ENCODE peak calls at places on chromosomes 7 and 10, in five cellular contexts. Q is lower leg skin; E is CD8-positive, alpha-beta memory T cell; M is mucosa of descending colon; R is AG04450. P is an unnamed sample.

GRCh38 chr10:60480865-60481563 is 91.3 kb upstream of the ANK3 start:
- DNase-seq in Q (peak; percentile 40), E (no peak), M (no peak), R (peak; percentile 42), P (no peak)

GRCh38 chr7:7653140-7653539 is 12.6 kb downstream of the UMAD1 start:
- DNase-seq in Q (no peak), E (no peak), M (no peak), R (no peak), P (no peak)

GRCh38 chr10:86942441-86943315 is 14.7 kb downstream of the MMRN2 start:
- DNase-seq in Q (no peak), E (peak; percentile 44), M (no peak), R (no peak), P (no peak)

GRCh38 chr7:36278767-36279171 is 110.9 kb upstream of the ANLN start:
- DNase-seq in Q (no peak), E (no peak), M (no peak), R (peak; percentile 70), P (no peak)

GRCh38 chr7:67371429-67372305 is 375.0 kb downstream of the TYW1 start:
- DNase-seq in Q (peak; percentile 50), E (peak; percentile 56), M (no peak), R (peak; percentile 21), P (peak; percentile 79)

GRCh38 chr7:75624134-75624832 is 114.5 kb downstream of the HIP1 start:
- DNase-seq in Q (peak; percentile 45), E (no peak), M (no peak), R (peak; percentile 26), P (no peak)

GRCh38 chr10:35498693-35499092 is 106.4 kb upstream of the GJD4 start:
- DNase-seq in Q (no peak), E (no peak), M (no peak), R (no peak), P (peak; percentile 16)

GRCh38 chr10:84264611-84265141 is 19.8 kb downstream of the RGR start:
- DNase-seq in Q (peak; percentile 47), E (peak; percentile 76), M (no peak), R (peak; percentile 32), P (peak; percentile 67)

GRCh38 chr7:118858651-118859149 is 634.2 kb downstream of the ANKRD7 start:
- DNase-seq in Q (no peak), E (no peak), M (peak; percentile 30), R (no peak), P (no peak)

GRCh38 chr7:149741629-149742028 is 31.8 kb downstream of the ZNF467 start:
- DNase-seq in Q (no peak), E (no peak), M (no peak), R (no peak), P (no peak)

GRCh38 chr10:7605565-7606295 is 61.0 kb downstream of the ITIH5 start:
- DNase-seq in Q (no peak), E (no peak), M (no peak), R (peak; percentile 21), P (no peak)

GRCh38 chr10:2777946-2778345 is 289.4 kb upstream of the PFKP start:
- DNase-seq in Q (no peak), E (no peak), M (no peak), R (no peak), P (no peak)

GRCh38 chr10:45532501-45532900 is 140.1 kb downstream of the ZFAND4 start:
- DNase-seq in Q (no peak), E (no peak), M (no peak), R (no peak), P (no peak)

GRCh38 chr7:126940723-126941307 is 311.9 kb downstream of the GRM8 start:
- DNase-seq in Q (no peak), E (no peak), M (no peak), R (no peak), P (no peak)

GRCh38 chr10:90912854-90913479 is 7.9 kb downstream of the ANKRD1 start:
- DNase-seq in Q (no peak), E (no peak), M (no peak), R (no peak), P (no peak)

GRCh38 chr10:52615349-52615748 is 157.2 kb downstream of the MBL2 start:
- DNase-seq in Q (no peak), E (no peak), M (no peak), R (no peak), P (no peak)

GRCh38 chr10:103282961-103283360 is 6.0 kb downstream of the INA start:
- DNase-seq in Q (no peak), E (no peak), M (no peak), R (no peak), P (no peak)

GRCh38 chr7:16657656-16658279 is 11.8 kb downstream of the BZW2 start:
- DNase-seq in Q (no peak), E (no peak), M (no peak), R (peak; percentile 85), P (no peak)

GRCh38 chr10:113557389-113558321 is 4.8 kb downstream of the HABP2 start:
- DNase-seq in Q (no peak), E (no peak), M (no peak), R (no peak), P (no peak)

GRCh38 chr10:6052247-6053221 is 9.6 kb downstream of the IL2RA start:
- DNase-seq in Q (peak; percentile 14), E (peak; percentile 86), M (peak; percentile 57), R (no peak), P (peak; percentile 76)

GRCh38 chr7:116801092-116801710 is 61.2 kb upstream of the CAPZA2 start:
- DNase-seq in Q (no peak), E (no peak), M (no peak), R (no peak), P (no peak)

GRCh38 chr10:127992376-127992775 is 85.5 kb downstream of the PTPRE start:
- DNase-seq in Q (no peak), E (no peak), M (no peak), R (no peak), P (no peak)

GRCh38 chr10:131746241-131746711 is 154.5 kb upstream of the PPP2R2D start:
- DNase-seq in Q (no peak), E (no peak), M (no peak), R (no peak), P (no peak)

GRCh38 chr7:135368416-135369186 is 135.0 kb downstream of the STRA8 start:
- DNase-seq in Q (no peak), E (no peak), M (no peak), R (no peak), P (no peak)

GRCh38 chr10:52004342-52004949 is 305.1 kb upstream of the CSTF2T start:
- DNase-seq in Q (no peak), E (no peak), M (no peak), R (peak; percentile 27), P (peak; percentile 28)

GRCh38 chr10:35391954-35392262 is 55.6 kb downstream of the CCNY start:
- DNase-seq in Q (no peak), E (no peak), M (no peak), R (no peak), P (no peak)

GRCh38 chr7:130794619-130794922 is 60.6 kb upstream of the KLF14 start:
- DNase-seq in Q (no peak), E (no peak), M (no peak), R (no peak), P (no peak)

GRCh38 chr7:130791746-130792145 is 57.7 kb upstream of the KLF14 start:
- DNase-seq in Q (no peak), E (no peak), M (no peak), R (no peak), P (no peak)

GRCh38 chr7:130793855-130794618 is 60.0 kb upstream of the KLF14 start:
- DNase-seq in Q (no peak), E (no peak), M (no peak), R (no peak), P (no peak)
- H3K4me3 ChIP-seq in Q (no peak overlapping the region), E (no peak overlapping the region), M (no peak overlapping the region), R (no peak overlapping the region), P (no peak overlapping the region)

GRCh38 chr7:93120981-93121549 is 3.3 kb upstream of the SAMD9 start:
- DNase-seq in Q (no peak), E (no peak), M (no peak), R (no peak), P (no peak)

GRCh38 chr7:93115796-93116195 is 2.0 kb downstream of the SAMD9 start:
- DNase-seq in Q (no peak), E (no peak), M (peak; percentile 31), R (peak; percentile 4), P (no peak)

GRCh38 chr7:93117327-93117726 is 452 bp downstream of the SAMD9 start:
- DNase-seq in Q (no peak), E (no peak), M (no peak), R (no peak), P (no peak)

GRCh38 chr7:93117852-93118530 is at the start of gene SAMD9:
- DNase-seq in Q (peak; percentile 63), E (peak; percentile 79), M (no peak), R (peak; percentile 36), P (peak; percentile 87)

DNA sequence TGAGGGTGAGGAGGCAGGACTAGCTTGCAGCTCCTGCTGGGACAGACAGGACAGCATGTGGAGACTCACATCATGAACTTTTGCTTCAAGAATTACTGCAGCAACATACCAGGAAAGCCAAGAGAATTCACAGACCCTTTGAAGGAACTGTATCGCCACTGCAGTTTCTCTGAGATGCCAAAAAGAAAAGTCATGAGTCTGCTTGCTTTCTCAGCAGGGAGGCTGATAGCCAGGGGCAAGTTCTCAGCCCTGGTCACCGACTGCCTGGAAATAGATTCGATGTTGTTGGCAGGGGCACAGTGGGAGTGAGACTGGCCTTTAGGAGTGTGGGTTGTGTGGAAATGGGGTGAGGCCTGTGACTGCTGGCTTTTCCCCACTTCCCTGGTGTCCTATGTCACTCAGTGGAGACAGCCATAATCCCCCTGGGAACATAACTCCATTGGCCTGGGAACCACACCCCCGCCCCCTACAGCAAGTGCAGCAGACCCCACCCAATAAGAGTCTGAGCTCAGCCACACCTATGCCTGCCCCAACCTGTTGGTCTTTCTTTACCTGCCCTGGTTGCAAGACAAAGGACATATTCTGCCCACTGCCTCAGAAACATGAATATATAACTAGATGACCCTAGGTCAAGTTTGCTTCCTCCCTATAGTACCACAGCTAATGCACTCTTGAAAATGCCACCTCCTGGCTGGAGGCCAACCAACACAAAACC is 1.6 kb upstream of the SAMD9 start:
- DNase-seq in Q (peak; percentile 15), E (no peak), M (no peak), R (no peak), P (no peak)
- H3K4me3 ChIP-seq in Q (no peak overlapping the region), E (no peak overlapping the region), M (no peak overlapping the region), R (no peak overlapping the region), P (no peak overlapping the region)

DNA sequence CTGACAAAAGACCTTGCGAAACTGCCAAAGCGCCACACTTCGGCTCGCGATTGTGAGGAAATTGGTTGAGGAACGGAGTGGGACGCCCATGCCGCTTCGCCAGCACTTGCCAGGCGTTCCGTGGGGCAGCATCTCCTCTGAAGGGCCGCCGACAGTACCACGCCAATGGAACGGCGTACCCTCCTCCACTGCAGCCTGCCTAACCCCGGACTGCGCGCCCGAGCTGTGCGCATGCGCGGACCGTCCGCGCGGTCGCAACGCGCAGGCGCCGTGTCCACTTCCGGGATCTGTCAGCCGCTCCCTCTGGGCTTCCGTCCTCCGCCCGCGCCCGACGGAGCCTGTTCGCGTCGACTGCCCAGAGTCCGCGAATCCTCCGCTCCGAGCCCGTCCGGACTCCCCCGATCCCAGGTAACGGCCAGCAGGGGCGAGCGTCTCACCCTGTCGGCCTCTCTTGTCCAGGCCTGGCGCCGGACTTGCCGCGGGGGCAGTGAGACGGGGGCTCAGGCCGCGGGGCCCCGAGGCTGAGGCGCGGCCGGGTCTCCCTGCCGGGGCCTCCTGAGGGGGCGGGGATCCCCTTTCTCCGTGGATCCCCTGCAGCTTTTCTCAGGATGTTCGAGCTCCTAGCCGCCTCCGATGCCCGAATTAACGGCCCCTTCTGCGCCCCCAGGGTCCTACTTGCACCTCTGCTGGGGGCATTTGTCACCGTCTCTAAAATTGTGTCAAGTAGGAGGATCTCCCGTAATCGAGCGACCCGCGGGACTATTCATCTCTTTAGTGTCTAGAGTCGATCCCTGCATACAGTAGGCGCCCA is at the start of gene ARPC1A:
- DNase-seq in Q (peak; percentile 79), E (peak; percentile 93), M (peak; percentile 94), R (peak; percentile 82), P (peak; percentile 96)
- H3K4me3 ChIP-seq in Q (peak within 1 kb of the TSS; percentile 97), E (peak within 1 kb of the TSS; percentile 98), M (peak within 1 kb of the TSS; percentile 98), R (peak within 1 kb of the TSS; percentile 97), P (peak within 1 kb of the TSS; percentile 84)

GRCh38 chr7:80133361-80134104 is 1.1 kb upstream of the GNAI1 start:
- DNase-seq in Q (no peak), E (no peak), M (no peak), R (no peak), P (no peak)
- H3K4me3 ChIP-seq in Q (no peak overlapping the region), E (no peak overlapping the region), M (no peak overlapping the region), R (no peak overlapping the region), P (no peak overlapping the region)